ENCODE peak calls at places on chromosome 14, in seven cellular contexts. R, J, F, M, S, A and T are unnamed samples.

GRCh38 chr14:103801459-103801858 is 45.9 kb downstream of the PPP1R13B start:
- DNase-seq in F (no peak), R (no peak), S (no peak), A (no peak), M (no peak), J (peak; percentile 50), T (no peak)

GRCh38 chr14:92937229-92937937 is 14.4 kb downstream of the CHGA start:
- DNase-seq in M (no peak), S (no peak), J (peak; percentile 49), R (no peak), F (no peak), A (no peak), T (no peak)

GRCh38 chr14:101721951-101722661 is 39.4 kb upstream of the PPP2R5C start:
- DNase-seq in A (peak; percentile 45), R (no peak), J (peak; percentile 75), M (peak; percentile 90), F (no peak), S (peak; percentile 24), T (no peak)

GRCh38 chr14:72830356-72830755 is 63.5 kb downstream of the DPF3 start:
- DNase-seq in M (no peak), A (no peak), S (no peak), F (no peak), R (no peak), J (no peak), T (no peak)

GRCh38 chr14:100438678-100439592 is 115.8 kb downstream of the SLC25A47 start:
- DNase-seq in M (peak; percentile 50), J (peak; percentile 91), F (no peak), A (no peak), S (peak; percentile 78), R (peak; percentile 83), T (no peak)

GRCh38 chr14:54278087-54278486 is 118.7 kb upstream of the CDKN3 start:
- DNase-seq in A (no peak), F (peak; percentile 38), R (no peak), S (no peak), J (no peak), M (no peak), T (no peak)

GRCh38 chr14:87332001-87332400 is 661.0 kb downstream of the GALC start:
- DNase-seq in A (no peak), R (no peak), M (no peak), S (no peak), F (no peak), J (no peak), T (no peak)

GRCh38 chr14:63375772-63376171 is 57.0 kb upstream of the GPHB5 start:
- DNase-seq in J (no peak), M (no peak), F (no peak), S (no peak), A (no peak), R (peak; percentile 15), T (no peak)

GRCh38 chr14:102508410-102508773 is 1.2 kb downstream of the ANKRD9 start:
- DNase-seq in S (peak; percentile 60), F (no peak), J (peak; percentile 92), R (no peak), M (no peak), A (peak; percentile 54), T (peak; percentile 62)

GRCh38 chr14:103745424-103745823 is 29.8 kb downstream of the ZFYVE21 start:
- DNase-seq in A (no peak), M (peak; percentile 26), F (no peak), S (no peak), R (no peak), J (peak; percentile 87), T (no peak)

GRCh38 chr14:48731260-48731659 is 854.9 kb downstream of the RPS29 start:
- DNase-seq in S (no peak), R (no peak), A (no peak), J (no peak), M (no peak), F (no peak), T (no peak)

GRCh38 chr14:91108941-91109611 is 4.8 kb upstream of the DGLUCY start:
- DNase-seq in J (no peak), S (peak; percentile 68), M (no peak), R (no peak), A (no peak), F (no peak), T (no peak)

GRCh38 chr14:89507521-89507920 is 90.5 kb upstream of the FOXN3 start:
- DNase-seq in F (no peak), J (peak; percentile 9), R (peak; percentile 47), S (no peak), A (no peak), M (no peak), T (no peak)

GRCh38 chr14:65277027-65277426 is 135.5 kb upstream of the FUT8 start:
- DNase-seq in S (no peak), J (no peak), A (no peak), R (no peak), F (no peak), M (no peak), T (no peak)

GRCh38 chr14:63205281-63205575 is 985 bp downstream of the RHOJ start:
- DNase-seq in S (no peak), J (no peak), F (no peak), M (no peak), R (no peak), A (no peak), T (no peak)

GRCh38 chr14:97073622-97074021 is 276.4 kb downstream of the VRK1 start:
- DNase-seq in F (no peak), J (no peak), R (no peak), S (no peak), A (no peak), M (no peak), T (no peak)

GRCh38 chr14:89681086-89682018 is 264.3 kb upstream of the FOXN3 start:
- DNase-seq in A (no peak), M (no peak), S (no peak), F (peak; percentile 7), J (peak; percentile 56), R (no peak), T (no peak)

GRCh38 chr14:65776193-65776592 is 363.7 kb downstream of the FUT8 start:
- DNase-seq in J (peak; percentile 7), R (no peak), A (no peak), F (no peak), M (no peak), S (no peak), T (no peak)

GRCh38 chr14:72549026-72549425 is 344.9 kb downstream of the DPF3 start:
- DNase-seq in A (no peak), J (no peak), M (no peak), F (no peak), R (no peak), S (no peak), T (no peak)

GRCh38 chr14:82079553-82079952 is 545.9 kb upstream of the SEL1L start:
- DNase-seq in F (no peak), A (no peak), M (no peak), J (no peak), S (no peak), R (no peak), T (no peak)

GRCh38 chr14:92040431-92041040 is 677 bp upstream of the TRIP11 start:
- DNase-seq in J (peak; percentile 66), M (peak; percentile 58), A (no peak), F (peak; percentile 48), S (peak; percentile 58), R (no peak), T (no peak)

GRCh38 chr14:94066089-94066676 is 14.8 kb downstream of the DDX24 start:
- DNase-seq in S (peak; percentile 69), M (peak; percentile 65), R (no peak), J (peak; percentile 25), A (no peak), F (no peak), T (no peak)

GRCh38 chr14:23929822-23930294 is 23.7 kb upstream of the DHRS4 start:
- DNase-seq in R (peak; percentile 61), S (peak; percentile 82), A (peak; percentile 76), F (peak; percentile 81), M (peak; percentile 96), J (peak; percentile 73), T (peak; percentile 67)

GRCh38 chr14:93263416-93263815 is 56.4 kb downstream of the UBR7 start:
- DNase-seq in R (no peak), A (no peak), J (no peak), M (no peak), F (no peak), S (no peak), T (no peak)

GRCh38 chr14:32027255-32027939 is 49.7 kb upstream of the ARHGAP5 start:
- DNase-seq in R (peak; percentile 51), A (no peak), S (no peak), J (no peak), F (no peak), M (no peak), T (no peak)

GRCh38 chr14:81343166-81343565 is 57.0 kb downstream of the STON2 start:
- DNase-seq in R (no peak), M (no peak), F (no peak), A (no peak), J (no peak), S (no peak), T (no peak)

GRCh38 chr14:99731536-99732435 is 47.7 kb downstream of the CYP46A1 start:
- DNase-seq in M (peak; percentile 61), F (no peak), S (peak; percentile 74), J (no peak), A (peak; percentile 24), R (no peak), T (peak; percentile 38)

GRCh38 chr14:105482486-105483110 is 4.1 kb upstream of the CRIP1 start:
- DNase-seq in M (no peak), J (no peak), S (no peak), R (no peak), A (no peak), F (no peak), T (no peak)
- H3K4me1 ChIP-seq in M (peaks cover 9% of the 10 kb centered on the region), J (peaks cover 2% of the 10 kb centered on the region), S (peaks cover 74% of the 10 kb centered on the region), R (peaks cover 59% of the 10 kb centered on the region), A (peaks cover 88% of the 10 kb centered on the region), F (peaks cover 28% of the 10 kb centered on the region), T (peaks cover 99% of the 10 kb centered on the region)

DNA sequence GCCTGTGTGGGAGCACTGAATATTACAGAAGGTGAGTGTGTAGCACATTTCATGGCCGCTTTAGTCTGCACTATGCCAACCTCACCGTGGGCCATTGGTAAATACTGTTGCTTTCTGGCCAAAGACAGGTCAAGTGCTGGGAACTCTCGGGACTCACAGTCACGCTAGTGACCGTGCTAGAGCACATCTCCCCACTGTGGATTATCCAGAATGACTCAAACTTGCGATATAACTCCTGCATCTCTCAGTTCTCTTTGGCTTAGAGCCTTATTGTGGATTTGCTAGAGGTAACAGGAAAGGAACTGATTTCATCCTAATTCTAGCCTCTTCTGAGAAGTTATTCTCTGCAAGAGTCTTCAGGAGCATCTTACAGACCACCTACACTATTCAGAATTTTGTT is 86.5 kb downstream of the DAD1 start:
- DNase-seq in S (no peak), M (no peak), F (no peak), R (no peak), J (no peak), A (no peak), T (no peak)
- H3K36me3 ChIP-seq in S (no peaks in the 10 kb centered on the region), M (no peaks in the 10 kb centered on the region), F (no peaks in the 10 kb centered on the region), R (no peaks in the 10 kb centered on the region), J (no peaks in the 10 kb centered on the region), A (no peaks in the 10 kb centered on the region), T (no peaks in the 10 kb centered on the region)

GRCh38 chr14:33566082-33566481 is 384.8 kb downstream of the EGLN3 start:
- DNase-seq in F (no peak), A (no peak), S (no peak), M (no peak), J (no peak), R (no peak), T (no peak)
- H3K4me1 ChIP-seq in F (no peaks in the 10 kb centered on the region), A (no peaks in the 10 kb centered on the region), S (no peaks in the 10 kb centered on the region), M (no peaks in the 10 kb centered on the region), J (no peaks in the 10 kb centered on the region), R (no peaks in the 10 kb centered on the region), T (peaks cover 4% of the 10 kb centered on the region)

DNA sequence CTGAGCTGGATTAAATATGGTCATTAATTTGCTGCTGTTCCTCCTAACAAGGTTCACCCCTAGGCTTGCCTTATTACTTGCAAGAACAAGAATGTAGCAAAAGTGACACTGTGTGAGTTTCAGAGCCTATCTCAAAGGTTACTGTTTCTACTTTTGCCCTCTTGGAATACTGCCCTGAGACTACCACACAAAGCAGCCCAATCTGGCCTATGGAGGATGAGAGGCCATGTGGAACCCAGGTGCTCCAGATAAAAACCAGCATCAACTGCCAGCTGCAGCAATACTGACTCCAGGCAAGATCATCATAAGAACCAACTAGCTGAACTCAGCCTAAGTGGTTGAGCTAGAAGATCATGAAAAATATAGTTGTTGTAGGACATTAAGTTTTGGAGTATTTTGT is 22.4 kb upstream of the SUPT16H start:
- DNase-seq in M (no peak), F (no peak), J (no peak), S (no peak), R (no peak), A (no peak), T (no peak)
- H3K36me3 ChIP-seq in M (peaks cover 96% of the 10 kb centered on the region), F (peaks cover 96% of the 10 kb centered on the region), J (peaks cover 40% of the 10 kb centered on the region), S (peaks cover 67% of the 10 kb centered on the region), R (peaks cover 51% of the 10 kb centered on the region), A (peaks cover 100% of the 10 kb centered on the region), T (peaks cover 100% of the 10 kb centered on the region)